ENCODE peak calls at places on chromosomes 7 and 10, in four cellular contexts. R, U, V and A are unnamed samples.

GRCh38 chr7:830069-830468 is 2.2 kb upstream of the SUN1 start:
- DNase-seq in V (no peak), R (no peak), U (no peak), A (no peak)

GRCh38 chr7:11486271-11486670 is 345.7 kb downstream of the THSD7A start:
- DNase-seq in V (no peak), R (no peak), U (no peak), A (no peak)

GRCh38 chr7:25843467-25843866 is 308.5 kb upstream of the NFE2L3 start:
- DNase-seq in V (no peak), U (no peak), R (no peak), A (no peak)

GRCh38 chr7:133489906-133490305 is 237.0 kb downstream of the EXOC4 start:
- DNase-seq in U (no peak), R (no peak), V (no peak), A (no peak)

GRCh38 chr7:16421333-16422099 is at the start of gene CRPPA:
- DNase-seq in V (no peak), R (peak), U (peak), A (peak)

GRCh38 chr7:6269527-6269926 is 2.9 kb downstream of the CYTH3 start:
- DNase-seq in R (no peak), U (no peak), V (no peak), A (no peak)

GRCh38 chr7:151902306-151902705 is 25.4 kb upstream of the PRKAG2 start:
- DNase-seq in R (no peak), V (no peak), U (no peak), A (no peak)

GRCh38 chr10:99560277-99561126 is 27.8 kb downstream of the NKX2-3 start:
- DNase-seq in R (peak), U (peak), V (peak), A (peak)

GRCh38 chr7:6640246-6640721 is 3.2 kb downstream of the ZNF316 start:
- DNase-seq in V (no peak), U (no peak), R (peak), A (no peak)

GRCh38 chr7:133705596-133705995 is 421.5 kb upstream of the LRGUK start:
- DNase-seq in R (no peak), U (no peak), V (peak), A (no peak)

GRCh38 chr10:3287566-3288445 is 115.2 kb upstream of the PITRM1 start:
- DNase-seq in R (no peak), V (no peak), U (no peak), A (peak)

GRCh38 chr7:13257661-13258060 is 570.2 kb downstream of the ARL4A start:
- DNase-seq in U (no peak), R (no peak), V (no peak), A (no peak)

GRCh38 chr7:13259908-13260307 is 572.5 kb downstream of the ARL4A start:
- DNase-seq in R (peak), U (no peak), V (no peak), A (no peak)

GRCh38 chr7:13262929-13263530 is 575.6 kb downstream of the ARL4A start:
- DNase-seq in U (no peak), V (peak), R (peak), A (no peak)

DNA sequence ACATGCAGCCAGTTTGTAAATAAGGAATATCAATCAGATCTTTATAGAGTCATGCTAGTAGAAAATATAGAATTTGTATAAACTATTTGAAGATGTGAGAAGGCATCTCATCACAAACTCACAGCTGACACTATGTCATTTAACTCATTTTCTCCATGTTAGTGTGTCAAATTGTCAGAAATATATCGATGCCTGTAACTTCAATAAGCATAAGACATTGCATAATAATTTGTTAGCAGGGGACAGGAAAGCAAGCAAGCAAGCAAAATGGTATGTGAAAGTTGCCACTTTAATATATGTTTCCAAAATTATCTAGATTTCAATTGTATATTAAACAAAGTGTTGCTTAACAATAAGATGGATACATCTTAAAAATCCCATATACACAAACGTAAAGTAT is 571.0 kb downstream of the ARL4A start:
- DNase-seq in R (no peak), U (no peak), V (no peak), A (no peak)
- TF ChIP-seq EP300 in R (no peak), U (no peak), V (no peak), A (no peak)

GRCh38 chr7:47233996-47234395 is 347.9 kb downstream of the TNS3 start:
- DNase-seq in V (no peak), R (no peak), U (no peak), A (no peak)
- TF ChIP-seq EP300 in V (no peak), R (no peak), U (no peak), A (no peak)

GRCh38 chr10:93852721-93853120 is 41.1 kb upstream of the SLC35G1 start:
- DNase-seq in V (no peak), U (no peak), R (no peak), A (no peak)
- TF ChIP-seq EP300 in V (no peak), U (no peak), R (no peak), A (no peak)

GRCh38 chr10:12237265-12238220 is 41.6 kb downstream of the CDC123 start:
- DNase-seq in U (no peak), V (no peak), R (no peak), A (no peak)
- TF ChIP-seq EP300 in U (no peak), V (no peak), R (no peak), A (no peak)